ENCODE peak calls at places on chromosomes 16 and 17, in four cellular contexts. Z is neural progenitor cell, K is fibroblast of pulmonary artery, D is dorsolateral prefrontal cortex. W is an unnamed sample.

GRCh38 chr17:13544292-13544691 is 57.4 kb downstream of the HS3ST3A1 start:
- DNase-seq in Z (no peak), K (peak; percentile 95), D (peak; percentile 38), W (no peak)

GRCh38 chr17:49552070-49552751 is 23.5 kb upstream of the NXPH3 start:
- DNase-seq in Z (no peak), K (no peak), D (no peak), W (no peak)

GRCh38 chr17:49715717-49716279 is 8.0 kb upstream of the SLC35B1 start:
- DNase-seq in Z (no peak), K (no peak), D (no peak), W (peak; percentile 65)

GRCh38 chr17:43416998-43417891 is 18.5 kb downstream of the ARL4D start:
- DNase-seq in Z (no peak), K (peak; percentile 70), D (peak; percentile 85), W (no peak)

GRCh38 chr16:89409161-89409711 is 81.1 kb downstream of the ANKRD11 start:
- DNase-seq in Z (no peak), K (peak; percentile 38), D (no peak), W (peak; percentile 63)

GRCh38 chr17:79565606-79566250 is 45.1 kb downstream of the RBFOX3 start:
- DNase-seq in Z (no peak), K (no peak), D (no peak), W (no peak)

GRCh38 chr17:45794840-45795239 is 10.7 kb downstream of the CRHR1 start:
- DNase-seq in Z (peak; percentile 56), K (no peak), D (no peak), W (no peak)

GRCh38 chr16:70250748-70251650 is 741 bp downstream of the EXOSC6 start:
- DNase-seq in Z (peak; percentile 76), K (peak; percentile 52), D (no peak), W (peak; percentile 60)

GRCh38 chr16:9050102-9050830 is 41.2 kb upstream of the HAPSTR1 start:
- DNase-seq in Z (peak; percentile 61), K (peak; percentile 23), D (no peak), W (no peak)

GRCh38 chr17:979539-980405 is at the start of gene NXN:
- DNase-seq in Z (peak; percentile 94), K (peak; percentile 76), D (peak; percentile 60), W (peak; percentile 87)
- TF ChIP-seq CTCF in Z (peak; percentile 27), K (no peak), D (no peak), W (no peak)

DNA sequence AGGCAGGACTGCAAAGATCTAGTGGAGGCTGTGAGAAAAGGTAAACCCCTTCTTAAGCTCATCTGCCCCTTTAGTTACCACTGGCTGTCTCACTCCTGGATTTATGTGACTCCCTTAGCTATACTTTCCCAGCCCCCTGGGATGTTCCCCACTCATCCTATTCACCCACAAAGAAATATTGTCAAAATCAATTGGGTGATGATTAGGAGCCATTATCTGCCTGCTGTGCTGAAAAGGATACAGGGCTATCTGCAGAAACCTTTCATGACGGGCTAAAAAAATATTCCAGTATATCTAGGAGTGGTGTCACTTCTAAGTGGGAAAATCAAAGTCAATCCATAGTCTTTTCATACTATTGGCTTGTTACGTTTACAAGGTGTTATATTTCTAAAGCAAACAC is 8.0 kb upstream of the GNAO1 start:
- DNase-seq in Z (no peak), K (no peak), D (no peak), W (no peak)
- TF ChIP-seq CTCF in Z (no peak), K (no peak), D (no peak), W (no peak)

DNA sequence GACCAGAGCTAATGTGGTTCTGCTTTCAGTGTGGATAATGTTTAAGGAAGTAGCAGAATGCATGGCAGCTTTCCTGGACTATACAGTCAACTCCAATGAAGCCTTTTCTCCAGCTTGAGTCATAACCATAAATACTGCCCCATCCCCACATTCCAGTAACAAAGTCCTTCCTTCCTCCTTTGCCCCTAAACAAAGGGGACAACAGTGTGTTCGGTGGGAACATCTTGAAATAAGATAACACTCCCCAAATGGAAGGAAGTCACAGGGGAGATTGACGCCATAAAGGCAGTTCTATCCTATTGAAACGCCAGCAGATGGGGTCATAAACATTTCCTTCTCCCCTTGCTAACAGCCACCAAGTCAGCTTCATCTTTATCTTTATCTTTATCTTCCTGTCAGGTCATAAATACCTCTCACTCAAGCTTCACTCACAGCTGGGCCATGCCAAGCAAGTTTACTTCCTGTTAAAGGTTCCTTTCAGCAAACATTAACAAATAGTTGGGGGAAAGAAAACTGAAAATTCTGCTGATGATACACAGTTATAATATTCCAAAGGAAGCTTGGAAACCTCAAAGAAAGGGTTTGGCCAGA is 136.7 kb downstream of the SNX11 start:
- DNase-seq in Z (no peak), K (peak; percentile 77), D (no peak), W (no peak)
- TF ChIP-seq CTCF in Z (no peak), K (no peak), D (no peak), W (no peak)

DNA sequence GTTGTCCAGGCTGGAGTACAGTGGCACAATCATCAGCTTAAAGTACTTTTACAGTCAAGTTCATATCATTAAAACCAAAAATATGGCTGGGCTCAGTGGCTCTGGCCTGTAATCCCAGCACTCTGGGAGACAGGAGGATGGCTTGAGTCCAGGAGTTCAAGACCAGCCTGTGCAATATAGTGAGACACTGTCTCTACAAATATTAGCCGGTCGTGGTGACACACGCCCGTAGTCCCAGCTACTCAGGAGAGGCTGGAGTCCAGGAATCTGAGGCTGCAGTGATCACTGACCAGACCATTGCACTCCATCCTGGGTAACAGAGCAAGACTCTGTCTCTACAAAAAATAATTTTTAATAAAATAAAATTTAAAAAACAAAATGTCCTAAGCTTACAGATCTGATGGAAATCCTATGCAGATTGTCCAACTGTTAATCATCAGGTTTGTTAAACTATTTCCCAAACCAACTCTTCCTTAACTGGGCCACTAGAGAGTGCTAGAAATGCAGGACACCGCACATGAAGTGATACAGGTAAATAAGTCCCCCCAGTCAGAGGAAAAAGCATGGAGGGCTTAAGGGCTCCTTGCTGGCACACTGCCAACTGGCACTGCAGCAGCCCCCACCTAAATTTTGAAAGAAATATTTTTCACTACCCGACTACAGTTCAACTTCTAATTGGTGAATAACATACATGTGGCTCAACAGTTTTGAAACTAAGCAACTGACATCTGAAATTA is 2.8 kb downstream of the USP22 start:
- DNase-seq in Z (peak; percentile 40), K (peak; percentile 63), D (no peak), W (no peak)
- TF ChIP-seq CTCF in Z (peak; percentile 54), K (peak; percentile 57), D (peak; percentile 31), W (no peak)

GRCh38 chr16:5504028-5504758 is 406.6 kb upstream of the EEF2KMT start:
- DNase-seq in Z (no peak), K (no peak), D (peak; percentile 48), W (no peak)

GRCh38 chr16:5500526-5500925 is 402.9 kb upstream of the EEF2KMT start:
- DNase-seq in Z (no peak), K (no peak), D (no peak), W (no peak)

GRCh38 chr16:5505093-5505887 is 407.7 kb upstream of the EEF2KMT start:
- DNase-seq in Z (no peak), K (no peak), D (no peak), W (no peak)

GRCh38 chr16:5502944-5503343 is 405.3 kb upstream of the EEF2KMT start:
- DNase-seq in Z (no peak), K (no peak), D (no peak), W (no peak)

DNA sequence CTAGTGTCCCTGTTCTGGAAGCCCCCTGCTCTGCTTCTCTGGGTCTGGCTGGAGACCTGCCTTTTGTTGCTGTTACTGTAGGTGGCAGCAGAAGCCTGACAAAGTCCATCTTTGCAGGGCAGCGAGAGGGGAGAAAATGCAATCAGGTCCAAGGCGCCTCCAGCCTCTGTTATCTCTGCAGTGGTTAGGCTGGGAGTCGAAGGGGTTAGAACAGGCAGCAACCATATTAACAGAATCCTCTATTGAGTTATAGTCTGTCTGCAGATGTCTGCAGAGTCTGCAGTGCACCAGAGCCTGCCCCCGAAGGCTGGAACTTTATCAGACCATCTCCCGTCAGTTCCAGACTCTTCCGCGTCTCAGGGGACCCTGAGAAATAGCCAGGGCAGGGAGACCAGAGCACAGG is 404.9 kb upstream of the EEF2KMT start:
- DNase-seq in Z (peak; percentile 82), K (no peak), D (peak; percentile 36), W (no peak)
- TF ChIP-seq CTCF in Z (peak; percentile 81), K (no peak), D (no peak), W (no peak)

DNA sequence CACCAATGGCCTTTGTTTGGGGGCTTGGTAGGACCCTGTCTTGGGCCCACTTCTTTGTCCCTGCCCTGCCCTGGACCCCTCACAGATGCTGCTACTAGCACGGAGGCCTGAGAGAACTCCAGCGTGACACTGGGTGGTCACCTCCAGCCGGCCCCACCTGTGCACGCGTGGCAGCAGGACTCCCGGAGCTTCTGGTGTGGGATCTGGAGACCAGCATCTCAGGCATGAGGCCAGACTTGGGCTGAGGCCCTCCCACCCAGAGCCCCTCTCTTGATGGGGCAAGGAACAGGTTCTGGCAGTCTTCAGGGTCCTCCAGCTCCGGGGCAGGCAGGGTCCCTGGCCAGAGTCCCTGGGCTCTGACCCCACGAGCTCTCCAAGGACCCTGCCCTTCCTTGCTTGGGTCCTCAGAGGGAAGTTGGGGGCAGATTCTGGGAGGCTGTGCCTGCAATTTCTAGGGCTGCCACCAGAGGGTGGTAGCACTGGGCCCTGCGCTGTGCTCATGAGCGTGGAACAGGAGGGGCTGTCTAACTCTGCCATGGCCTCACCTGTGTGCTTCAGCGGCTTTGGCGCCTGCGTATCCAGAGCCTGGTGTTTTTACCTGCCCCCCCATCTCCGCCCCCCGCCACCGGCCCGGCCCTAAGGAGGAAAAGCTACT is 3.1 kb upstream of the BAIAP3 start:
- DNase-seq in Z (no peak), K (no peak), D (no peak), W (no peak)
- TF ChIP-seq CTCF in Z (peak; percentile 57), K (peak; percentile 44), D (no peak), W (peak; percentile 44)